ENCODE peak calls at places on chromosome X, in five cellular contexts. W, I, Y, P and O are unnamed samples.

GRCh38 chrX:103552236-103552635 is 32.9 kb upstream of the RAB40A start:
- DNase-seq in W (no peak), I (no peak), Y (no peak), P (no peak), O (no peak)

GRCh38 chrX:101359966-101360365 is 11.4 kb upstream of the TIMM8A start:
- DNase-seq in W (peak), I (no peak), Y (no peak), P (no peak), O (peak)

GRCh38 chrX:81489987-81490386 is 288.1 kb downstream of the SH3BGRL start:
- DNase-seq in W (no peak), I (no peak), Y (no peak), P (peak), O (no peak)

GRCh38 chrX:129581904-129582303 is 41.8 kb downstream of the OCRL start:
- DNase-seq in W (peak), I (no peak), Y (no peak), P (peak), O (no peak)

GRCh38 chrX:24343719-24344118 is 16.7 kb upstream of the SUPT20HL1 start:
- DNase-seq in W (no peak), I (no peak), Y (no peak), P (no peak), O (no peak)

GRCh38 chrX:112008724-112009123 is 73.9 kb downstream of the TRPC5 start:
- DNase-seq in W (no peak), I (no peak), Y (no peak), P (no peak), O (no peak)

GRCh38 chrX:9368262-9368661 is 96.6 kb upstream of the TBL1X start:
- DNase-seq in W (no peak), I (no peak), Y (no peak), P (no peak), O (no peak)

GRCh38 chrX:109847257-109848187 is 114.5 kb upstream of the ACSL4 start:
- DNase-seq in W (peak), I (peak), Y (no peak), P (peak), O (peak)

GRCh38 chrX:47242321-47242720 is 9.5 kb downstream of the USP11 start:
- DNase-seq in W (no peak), I (no peak), Y (peak), P (no peak), O (no peak)

GRCh38 chrX:77628294-77629025 is 157.6 kb downstream of the ATRX start:
- DNase-seq in W (no peak), I (no peak), Y (no peak), P (peak), O (peak)

GRCh38 chrX:36035550-36035949 is 116.0 kb downstream of the CFAP47 start:
- DNase-seq in W (no peak), I (no peak), Y (no peak), P (no peak), O (no peak)

GRCh38 chrX:135185795-135186443 is 14.7 kb upstream of the CT55 start:
- DNase-seq in W (peak), I (peak), Y (no peak), P (peak), O (peak)

GRCh38 chrX:70998402-70999027 is 67.6 kb upstream of the SLC7A3 start:
- DNase-seq in W (peak), I (peak), Y (no peak), P (peak), O (peak)

GRCh38 chrX:77431227-77431626 is 16.0 kb upstream of the FGF16 start:
- DNase-seq in W (peak), I (no peak), Y (peak), P (peak), O (peak)

GRCh38 chrX:56733459-56734046 is 4.5 kb downstream of the NBDY start:
- DNase-seq in W (peak), I (peak), Y (no peak), P (peak), O (peak)

GRCh38 chrX:47772764-47773163 is 63.9 kb upstream of the ZNF81 start:
- DNase-seq in W (no peak), I (no peak), Y (no peak), P (no peak), O (no peak)

GRCh38 chrX:139820358-139820984 is 112.4 kb downstream of the ATP11C start:
- DNase-seq in W (no peak), I (no peak), Y (no peak), P (no peak), O (no peak)

GRCh38 chrX:136147320-136147901 is at the start of gene FHL1:
- DNase-seq in W (peak), I (no peak), Y (peak), P (peak), O (peak)

GRCh38 chrX:103398321-103398937 is 22.1 kb downstream of the BEX3 start:
- DNase-seq in W (peak), I (peak), Y (no peak), P (peak), O (peak)

GRCh38 chrX:150253946-150254615 is 109.0 kb upstream of the MAMLD1 start:
- DNase-seq in W (no peak), I (no peak), Y (no peak), P (peak), O (no peak)

GRCh38 chrX:63932006-63932405 is 147.0 kb upstream of the ARHGEF9 start:
- DNase-seq in W (no peak), I (no peak), Y (no peak), P (no peak), O (no peak)

GRCh38 chrX:44267861-44268260 is 75.6 kb downstream of the EFHC2 start:
- DNase-seq in W (no peak), I (no peak), Y (no peak), P (no peak), O (no peak)

GRCh38 chrX:29466441-29466840 is 748.9 kb upstream of the MAGEB2 start:
- DNase-seq in W (no peak), I (no peak), Y (no peak), P (peak), O (no peak)

GRCh38 chrX:920234-920799 is 289.7 kb downstream of the SHOX start:
- DNase-seq in W (no peak), I (peak), Y (no peak), P (peak), O (peak)

GRCh38 chrX:139290310-139290709 is 240.2 kb upstream of the F9 start:
- DNase-seq in W (no peak), I (no peak), Y (no peak), P (no peak), O (no peak)

GRCh38 chrX:1452497-1453389 is at the start of gene ASMTL:
- DNase-seq in W (peak), I (peak), Y (peak), P (peak), O (peak)

GRCh38 chrX:2159393-2159792 is 341.4 kb downstream of the DHRSX start:
- DNase-seq in W (no peak), I (no peak), Y (no peak), P (no peak), O (no peak)

GRCh38 chrX:74535211-74535621 is 79.2 kb downstream of the RLIM start:
- DNase-seq in W (peak), I (peak), Y (no peak), P (peak), O (peak)

GRCh38 chrX:1493877-1494510 is 41.3 kb upstream of the ASMTL start:
- DNase-seq in W (no peak), I (no peak), Y (peak), P (no peak), O (peak)

GRCh38 chrX:131199086-131199485 is 90.0 kb downstream of the IGSF1 start:
- DNase-seq in W (no peak), I (no peak), Y (no peak), P (no peak), O (no peak)

GRCh38 chrX:73683236-73683859 is 120.4 kb downstream of the CHIC1 start:
- DNase-seq in W (no peak), I (peak), Y (no peak), P (peak), O (no peak)

GRCh38 chrX:66498672-66499296 is 140.1 kb downstream of the EDA2R start:
- DNase-seq in W (no peak), I (no peak), Y (no peak), P (no peak), O (no peak)

GRCh38 chrX:129139837-129140679 is 383.2 kb downstream of the SMARCA1 start:
- DNase-seq in W (no peak), I (peak), Y (no peak), P (no peak), O (no peak)

GRCh38 chrX:130636277-130636676 is 234.5 kb downstream of the RBMX2 start:
- DNase-seq in W (no peak), I (no peak), Y (no peak), P (no peak), O (no peak)

GRCh38 chrX:151680805-151681204 is 14.5 kb upstream of the PRRG3 start:
- DNase-seq in W (peak), I (peak), Y (no peak), P (peak), O (no peak)

GRCh38 chrX:9378980-9379696 is 85.7 kb upstream of the TBL1X start:
- DNase-seq in W (peak), I (no peak), Y (no peak), P (peak), O (peak)

GRCh38 chrX:40174594-40175415 is 77.0 kb upstream of the BCOR start:
- DNase-seq in W (no peak), I (peak), Y (peak), P (peak), O (peak)

GRCh38 chrX:40172980-40173661 is 75.4 kb upstream of the BCOR start:
- DNase-seq in W (no peak), I (no peak), Y (peak), P (no peak), O (no peak)

GRCh38 chrX:40175416-40176255 is 77.9 kb upstream of the BCOR start:
- DNase-seq in W (no peak), I (no peak), Y (peak), P (peak), O (no peak)

GRCh38 chrX:40172169-40172979 is 74.6 kb upstream of the BCOR start:
- DNase-seq in W (peak), I (no peak), Y (peak), P (peak), O (no peak)

GRCh38 chrX:40173662-40174593 is 76.2 kb upstream of the BCOR start:
- DNase-seq in W (no peak), I (no peak), Y (peak), P (peak), O (no peak)
- H3K4me3 ChIP-seq in W (no peak), I (no peak), Y (peak), P (peak), O (peak)

GRCh38 chrX:155263854-155264628 is at the start of gene RAB39B:
- DNase-seq in W (peak), I (peak), Y (no peak), P (peak), O (peak)
- TF ChIP-seq CTCF in W (no peak), I (no peak), Y (no peak), P (no peak), O (no peak)

GRCh38 chrX:69231903-69232302 is 66.7 kb upstream of the PJA1 start:
- DNase-seq in W (no peak), I (peak), Y (no peak), P (no peak), O (no peak)
- H3K4me3 ChIP-seq in W (no peak), I (no peak), Y (no peak), P (no peak), O (no peak)

GRCh38 chrX:41121766-41122165 is 36.5 kb downstream of the USP9X start:
- DNase-seq in W (no peak), I (no peak), Y (no peak), P (no peak), O (no peak)
- TF ChIP-seq CTCF in W (no peak), I (no peak), Y (no peak), P (no peak), O (no peak)

DNA sequence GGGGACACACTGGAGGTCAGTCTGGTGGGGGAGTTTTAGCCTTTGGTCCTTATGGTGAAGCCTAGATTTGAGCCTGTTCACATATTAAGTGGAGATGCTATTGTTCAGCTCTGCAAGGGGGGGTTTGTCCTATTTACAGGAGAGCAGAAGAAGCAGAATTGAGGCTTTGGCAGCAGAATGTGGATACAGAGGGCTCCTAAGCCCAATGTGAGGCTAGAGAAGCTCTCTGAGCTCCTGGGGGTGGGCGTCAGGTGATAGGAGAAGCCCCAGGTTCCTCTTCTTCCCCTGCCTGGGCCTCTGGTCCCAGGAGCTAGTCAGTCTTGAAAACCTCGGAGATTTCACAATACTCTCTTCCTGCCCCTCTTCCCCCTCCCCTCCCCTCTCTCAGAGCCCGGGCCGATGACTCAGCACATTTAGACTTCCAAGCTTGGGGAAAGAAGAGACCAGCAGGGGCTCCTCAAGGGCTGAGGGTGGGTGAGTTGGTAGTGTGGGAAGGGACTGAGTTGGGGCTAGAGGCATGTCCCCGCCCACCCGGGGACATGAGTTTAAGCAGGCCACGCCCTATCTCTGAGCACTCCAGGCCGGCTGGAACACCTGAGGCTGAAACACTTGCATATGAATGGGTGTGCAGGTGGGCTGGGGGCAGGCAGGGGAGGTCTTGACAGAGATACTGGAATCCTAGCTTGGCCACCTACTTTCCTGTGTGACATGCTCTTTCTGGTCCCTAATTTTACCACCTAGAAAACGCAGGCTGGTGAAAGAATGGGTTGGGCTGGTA is 3.4 kb downstream of the TFE3 start:
- DNase-seq in W (peak), I (peak), Y (peak), P (peak), O (peak)
- H3K4me3 ChIP-seq in W (peak), I (peak), Y (peak), P (peak), O (peak)

GRCh38 chrX:11546917-11547316 is 118.8 kb downstream of the ARHGAP6 start:
- DNase-seq in W (no peak), I (no peak), Y (no peak), P (no peak), O (no peak)

GRCh38 chrX:11540532-11541377 is 125.0 kb downstream of the ARHGAP6 start:
- DNase-seq in W (no peak), I (no peak), Y (no peak), P (peak), O (no peak)

GRCh38 chrX:11541510-11541909 is 124.2 kb downstream of the ARHGAP6 start:
- DNase-seq in W (no peak), I (no peak), Y (no peak), P (peak), O (no peak)

DNA sequence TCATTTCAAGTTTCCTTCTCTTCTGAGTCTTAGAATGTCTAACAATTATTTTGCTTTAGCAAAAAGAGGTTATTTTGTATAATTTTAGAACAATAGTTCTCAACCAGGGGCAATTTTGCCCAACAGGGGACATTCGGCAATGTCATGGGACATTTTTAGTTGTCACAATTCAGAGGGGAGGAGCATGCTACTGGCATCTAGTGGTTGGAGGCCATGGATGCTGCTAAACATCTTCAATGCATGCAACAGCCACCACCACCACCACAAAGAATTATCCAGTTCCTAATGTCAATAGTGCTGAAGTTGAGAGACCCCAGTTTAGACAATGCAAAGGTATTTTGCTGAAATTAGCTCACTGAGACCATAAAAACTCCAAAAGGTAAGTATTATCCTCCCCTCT is 122.5 kb downstream of the ARHGAP6 start:
- DNase-seq in W (no peak), I (no peak), Y (no peak), P (no peak), O (no peak)
- TF ChIP-seq CTCF in W (no peak), I (no peak), Y (no peak), P (no peak), O (no peak)

DNA sequence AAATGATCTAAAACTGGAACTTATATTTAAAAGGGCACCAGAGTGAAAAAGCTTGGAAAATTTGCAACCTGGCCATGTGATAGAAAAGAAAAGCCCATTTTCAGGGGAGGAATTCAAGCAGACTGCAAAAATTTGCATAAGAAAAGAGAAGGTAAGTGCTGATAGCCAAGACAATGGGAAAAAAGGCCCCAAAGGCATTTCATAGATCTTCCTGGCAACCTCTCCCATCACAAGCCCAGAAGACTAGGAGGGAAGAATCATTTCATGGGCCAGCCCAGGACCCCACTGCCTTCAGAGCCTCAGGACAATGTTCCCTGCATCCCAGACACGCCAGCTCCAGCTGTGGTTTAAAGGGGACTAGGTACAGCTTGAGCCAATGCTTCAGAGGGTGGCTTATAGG is 887.3 kb upstream of the DIAPH2 start:
- DNase-seq in W (no peak), I (no peak), Y (no peak), P (no peak), O (no peak)
- H3K4me3 ChIP-seq in W (no peak), I (no peak), Y (no peak), P (no peak), O (no peak)

DNA sequence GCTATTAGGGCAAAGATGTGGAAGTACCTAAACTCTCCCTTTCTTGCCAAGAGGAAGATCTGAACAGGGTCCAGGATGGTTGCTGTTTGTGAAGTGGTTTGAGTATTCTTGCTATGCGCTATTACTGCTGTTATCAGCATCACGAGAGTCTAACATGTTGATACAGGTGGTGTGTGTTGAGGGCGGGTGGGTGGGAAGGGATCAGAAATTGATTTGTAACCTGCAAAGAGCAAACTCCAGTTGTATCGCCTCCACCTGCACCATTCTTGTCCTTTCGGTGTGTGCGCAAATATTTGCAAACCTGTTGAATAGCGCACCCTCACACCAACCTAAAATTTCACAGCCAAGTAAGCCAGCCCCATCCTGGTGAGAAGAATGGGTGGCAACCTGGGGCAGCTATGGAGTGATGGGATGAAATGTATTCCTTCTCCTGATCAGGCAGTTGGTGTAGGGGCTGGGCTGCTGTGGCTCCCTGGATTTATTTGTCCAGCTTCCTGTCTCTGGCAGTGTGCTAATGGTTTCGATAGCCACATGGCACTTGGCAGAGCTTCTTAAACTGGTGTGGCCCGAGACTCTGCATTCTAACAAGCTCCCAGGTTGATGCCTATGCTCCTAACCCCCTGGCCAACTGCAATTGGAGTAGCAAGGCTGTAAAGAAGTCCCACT is 102.6 kb upstream of the SCML1 start:
- DNase-seq in W (no peak), I (no peak), Y (no peak), P (no peak), O (no peak)
- TF ChIP-seq CTCF in W (no peak), I (no peak), Y (no peak), P (no peak), O (no peak)

DNA sequence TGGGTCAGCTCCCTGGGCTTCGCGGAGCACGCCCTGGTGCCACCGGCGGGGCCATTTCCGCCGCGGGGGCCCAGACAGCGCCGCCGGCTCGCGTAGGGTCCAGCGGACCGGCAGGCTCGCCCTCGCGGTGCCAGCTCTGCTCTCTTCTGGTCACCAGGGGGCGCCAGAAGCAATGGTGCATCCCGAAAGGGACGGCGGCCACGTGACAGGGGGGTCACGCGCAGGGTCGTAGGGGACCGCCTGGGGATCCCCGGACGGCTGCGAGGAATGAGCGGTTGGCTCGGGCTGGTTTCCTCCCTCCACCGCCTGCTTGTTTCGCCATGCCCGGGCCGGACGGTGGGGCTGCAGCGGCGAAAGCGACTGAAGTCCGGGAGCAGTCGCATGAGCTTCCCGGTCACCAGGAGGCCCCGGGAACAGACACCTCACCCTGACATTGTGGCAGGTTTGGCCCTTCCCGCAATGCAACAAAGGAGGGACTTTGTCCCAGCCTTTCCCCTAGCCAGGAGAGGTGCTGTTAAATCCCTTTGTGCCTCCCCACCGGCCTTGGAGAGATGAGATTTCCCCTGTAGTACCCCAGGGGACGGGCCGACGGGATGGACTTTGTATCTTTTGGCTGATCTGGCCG is 15.8 kb downstream of the ZCCHC12 start:
- DNase-seq in W (peak), I (peak), Y (peak), P (peak), O (peak)
- H3K4me3 ChIP-seq in W (peak), I (peak), Y (peak), P (peak), O (peak)

DNA sequence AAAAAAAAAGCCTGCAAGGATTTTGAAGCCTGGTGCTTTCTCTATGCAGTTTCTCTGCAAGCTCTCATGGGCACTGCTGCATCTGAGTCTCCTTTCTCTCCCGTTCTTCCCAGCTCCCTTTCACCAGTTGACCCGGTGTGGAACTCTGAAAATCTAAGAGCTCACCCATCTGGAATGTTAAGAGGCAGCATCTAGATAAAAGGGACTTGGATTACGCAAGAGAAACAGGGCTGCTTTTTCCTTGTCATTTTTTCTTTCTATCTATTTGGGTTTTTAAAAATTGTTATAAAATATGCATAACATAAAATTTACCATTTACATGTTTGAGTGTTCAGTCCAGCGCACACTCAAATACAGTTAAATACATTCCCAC is 95.2 kb upstream of the RPS6KA3 start:
- DNase-seq in W (peak), I (peak), Y (no peak), P (peak), O (peak)
- TF ChIP-seq CTCF in W (no peak), I (no peak), Y (no peak), P (no peak), O (no peak)